ENCODE peak calls at places on chromosome 2, in nine cellular contexts. One of them, this sample, is unnamed.
A peak's percentile ranks its signal among the peaks of the same experiment; 100 is the strongest.

GRCh38 chr2:71428472-71429383 is 24.6 kb upstream of the DYSF start:
- DNase-seq in heart left ventricle: no peak
- DNase-seq in MM.1S: no peak
- DNase-seq in IMR-90: no peak
- DNase-seq in stomach: no peak
- DNase-seq in GM12878: no peak
- DNase-seq in neural progenitor cell: no peak
- DNase-seq in WERI-Rb-1: no peak
- DNase-seq in heart right ventricle: no peak
- DNase-seq in this sample: no peak

GRCh38 chr2:86704482-86704971 is 15.6 kb upstream of the RMND5A start:
- DNase-seq in stomach: peak; percentile 62
- DNase-seq in GM12878: no peak
- DNase-seq in MM.1S: no peak
- DNase-seq in WERI-Rb-1: no peak
- DNase-seq in heart left ventricle: no peak
- DNase-seq in IMR-90: peak; percentile 78
- DNase-seq in neural progenitor cell: no peak
- DNase-seq in heart right ventricle: peak; percentile 29
- DNase-seq in this sample: no peak

GRCh38 chr2:240129731-240130392 is 6.2 kb downstream of the COPS9 start:
- DNase-seq in WERI-Rb-1: no peak
- DNase-seq in GM12878: no peak
- DNase-seq in neural progenitor cell: no peak
- DNase-seq in stomach: no peak
- DNase-seq in IMR-90: no peak
- DNase-seq in MM.1S: no peak
- DNase-seq in heart right ventricle: no peak
- DNase-seq in heart left ventricle: no peak
- DNase-seq in this sample: peak; percentile 40

GRCh38 chr2:170077830-170078569 is 99.9 kb upstream of the MYO3B start:
- DNase-seq in MM.1S: no peak
- DNase-seq in heart left ventricle: no peak
- DNase-seq in heart right ventricle: no peak
- DNase-seq in IMR-90: no peak
- DNase-seq in neural progenitor cell: peak; percentile 37
- DNase-seq in stomach: no peak
- DNase-seq in GM12878: no peak
- DNase-seq in WERI-Rb-1: no peak
- DNase-seq in this sample: no peak

GRCh38 chr2:232133078-232133477 is 171.6 kb downstream of the DIS3L2 start:
- DNase-seq in GM12878: no peak
- DNase-seq in heart right ventricle: no peak
- DNase-seq in IMR-90: no peak
- DNase-seq in WERI-Rb-1: no peak
- DNase-seq in MM.1S: no peak
- DNase-seq in heart left ventricle: no peak
- DNase-seq in neural progenitor cell: peak; percentile 13
- DNase-seq in stomach: no peak
- DNase-seq in this sample: no peak

GRCh38 chr2:236993-237539 is 26.8 kb downstream of the SH3YL1 start:
- DNase-seq in heart right ventricle: no peak
- DNase-seq in WERI-Rb-1: no peak
- DNase-seq in stomach: no peak
- DNase-seq in GM12878: no peak
- DNase-seq in heart left ventricle: no peak
- DNase-seq in MM.1S: no peak
- DNase-seq in neural progenitor cell: no peak
- DNase-seq in IMR-90: no peak
- DNase-seq in this sample: no peak

GRCh38 chr2:186098821-186099220 is 360.2 kb downstream of the FSIP2 start:
- DNase-seq in WERI-Rb-1: no peak
- DNase-seq in stomach: no peak
- DNase-seq in heart right ventricle: no peak
- DNase-seq in heart left ventricle: no peak
- DNase-seq in IMR-90: no peak
- DNase-seq in MM.1S: no peak
- DNase-seq in GM12878: no peak
- DNase-seq in neural progenitor cell: no peak
- DNase-seq in this sample: no peak

GRCh38 chr2:225282858-225283693 is 116.4 kb upstream of the NYAP2 start:
- DNase-seq in neural progenitor cell: peak; percentile 58
- DNase-seq in heart left ventricle: no peak
- DNase-seq in WERI-Rb-1: peak; percentile 23
- DNase-seq in GM12878: no peak
- DNase-seq in MM.1S: peak; percentile 34
- DNase-seq in stomach: no peak
- DNase-seq in heart right ventricle: no peak
- DNase-seq in IMR-90: peak; percentile 41
- DNase-seq in this sample: no peak

GRCh38 chr2:29273704-29274611 is 158.7 kb downstream of the CLIP4 start:
- DNase-seq in stomach: no peak
- DNase-seq in heart left ventricle: no peak
- DNase-seq in IMR-90: no peak
- DNase-seq in neural progenitor cell: no peak
- DNase-seq in heart right ventricle: no peak
- DNase-seq in MM.1S: no peak
- DNase-seq in GM12878: no peak
- DNase-seq in WERI-Rb-1: no peak
- DNase-seq in this sample: no peak

GRCh38 chr2:127122351-127123027 is 15.5 kb upstream of the BIN1 start:
- DNase-seq in WERI-Rb-1: peak; percentile 80
- DNase-seq in IMR-90: no peak
- DNase-seq in heart left ventricle: no peak
- DNase-seq in MM.1S: no peak
- DNase-seq in neural progenitor cell: no peak
- DNase-seq in stomach: no peak
- DNase-seq in heart right ventricle: no peak
- DNase-seq in GM12878: no peak
- DNase-seq in this sample: no peak

GRCh38 chr2:207067476-207067875 is 98.3 kb downstream of the KLF7 start:
- DNase-seq in GM12878: no peak
- DNase-seq in WERI-Rb-1: no peak
- DNase-seq in MM.1S: no peak
- DNase-seq in stomach: no peak
- DNase-seq in neural progenitor cell: no peak
- DNase-seq in heart left ventricle: no peak
- DNase-seq in IMR-90: no peak
- DNase-seq in heart right ventricle: no peak
- DNase-seq in this sample: no peak

GRCh38 chr2:197710424-197711042 is 5.4 kb downstream of the MARS2 start:
- DNase-seq in heart right ventricle: no peak
- DNase-seq in stomach: no peak
- DNase-seq in IMR-90: no peak
- DNase-seq in WERI-Rb-1: no peak
- DNase-seq in GM12878: peak; percentile 62
- DNase-seq in neural progenitor cell: no peak
- DNase-seq in MM.1S: peak; percentile 66
- DNase-seq in heart left ventricle: no peak
- DNase-seq in this sample: no peak

GRCh38 chr2:72035518-72036172 is 112.0 kb downstream of the CYP26B1 start:
- DNase-seq in MM.1S: no peak
- DNase-seq in neural progenitor cell: no peak
- DNase-seq in stomach: no peak
- DNase-seq in heart right ventricle: peak; percentile 26
- DNase-seq in IMR-90: peak; percentile 2
- DNase-seq in GM12878: no peak
- DNase-seq in WERI-Rb-1: peak; percentile 52
- DNase-seq in heart left ventricle: no peak
- DNase-seq in this sample: peak; percentile 39

GRCh38 chr2:72198532-72199241 is 51.0 kb upstream of the CYP26B1 start:
- DNase-seq in MM.1S: no peak
- DNase-seq in stomach: no peak
- DNase-seq in heart right ventricle: no peak
- DNase-seq in IMR-90: peak; percentile 57
- DNase-seq in GM12878: no peak
- DNase-seq in neural progenitor cell: no peak
- DNase-seq in heart left ventricle: no peak
- DNase-seq in WERI-Rb-1: no peak
- DNase-seq in this sample: no peak

GRCh38 chr2:111247491-111247890 is 126.8 kb downstream of the BCL2L11 start:
- DNase-seq in IMR-90: no peak
- DNase-seq in neural progenitor cell: no peak
- DNase-seq in MM.1S: no peak
- DNase-seq in WERI-Rb-1: no peak
- DNase-seq in stomach: no peak
- DNase-seq in GM12878: no peak
- DNase-seq in heart left ventricle: no peak
- DNase-seq in heart right ventricle: no peak
- DNase-seq in this sample: no peak

GRCh38 chr2:74551530-74551929 is 2.2 kb downstream of the LOXL3 start:
- DNase-seq in WERI-Rb-1: no peak
- DNase-seq in neural progenitor cell: no peak
- DNase-seq in GM12878: no peak
- DNase-seq in heart right ventricle: no peak
- DNase-seq in stomach: no peak
- DNase-seq in MM.1S: no peak
- DNase-seq in heart left ventricle: no peak
- DNase-seq in IMR-90: no peak
- DNase-seq in this sample: no peak

GRCh38 chr2:74550231-74550630 is 3.5 kb downstream of the LOXL3 start:
- DNase-seq in WERI-Rb-1: no peak
- DNase-seq in heart right ventricle: no peak
- DNase-seq in IMR-90: no peak
- DNase-seq in neural progenitor cell: no peak
- DNase-seq in MM.1S: no peak
- DNase-seq in heart left ventricle: no peak
- DNase-seq in stomach: no peak
- DNase-seq in GM12878: no peak
- DNase-seq in this sample: no peak

GRCh38 chr2:74548285-74548918 is 5.3 kb downstream of the LOXL3 start:
- DNase-seq in IMR-90: no peak
- DNase-seq in heart left ventricle: no peak
- DNase-seq in MM.1S: no peak
- DNase-seq in WERI-Rb-1: peak; percentile 74
- DNase-seq in neural progenitor cell: peak; percentile 41
- DNase-seq in heart right ventricle: no peak
- DNase-seq in GM12878: no peak
- DNase-seq in stomach: no peak
- DNase-seq in this sample: no peak

GRCh38 chr2:74549685-74549971 is 4.1 kb downstream of the LOXL3 start:
- DNase-seq in GM12878: no peak
- DNase-seq in heart left ventricle: no peak
- DNase-seq in MM.1S: no peak
- DNase-seq in neural progenitor cell: no peak
- DNase-seq in stomach: no peak
- DNase-seq in WERI-Rb-1: no peak
- DNase-seq in IMR-90: no peak
- DNase-seq in heart right ventricle: no peak
- DNase-seq in this sample: no peak

GRCh38 chr2:74548919-74549684 is 4.6 kb downstream of the LOXL3 start:
- DNase-seq in stomach: peak; percentile 70
- DNase-seq in GM12878: no peak
- DNase-seq in IMR-90: peak; percentile 46
- DNase-seq in heart right ventricle: peak; percentile 80
- DNase-seq in MM.1S: no peak
- DNase-seq in WERI-Rb-1: peak; percentile 86
- DNase-seq in neural progenitor cell: peak; percentile 85
- DNase-seq in heart left ventricle: peak; percentile 90
- DNase-seq in this sample: no peak
- H3K4me3 ChIP-seq in stomach: peak overlapping the region; percentile 57
- H3K4me3 ChIP-seq in GM12878: peak overlapping the region; percentile 95
- H3K4me3 ChIP-seq in IMR-90: peak overlapping the region; percentile 52
- H3K4me3 ChIP-seq in heart right ventricle: peak overlapping the region; percentile 61
- H3K4me3 ChIP-seq in MM.1S: peak overlapping the region; percentile 51
- H3K4me3 ChIP-seq in WERI-Rb-1: peak overlapping the region; percentile 80
- H3K4me3 ChIP-seq in neural progenitor cell: peak overlapping the region; percentile 51
- H3K4me3 ChIP-seq in heart left ventricle: peak overlapping the region; percentile 52
- H3K4me3 ChIP-seq in this sample: peak overlapping the region; percentile 49

GRCh38 chr2:120883607-120884405 is 148.1 kb downstream of the GLI2 start:
- DNase-seq in stomach: no peak
- DNase-seq in neural progenitor cell: peak; percentile 37
- DNase-seq in IMR-90: no peak
- DNase-seq in GM12878: no peak
- DNase-seq in WERI-Rb-1: no peak
- DNase-seq in heart right ventricle: no peak
- DNase-seq in MM.1S: no peak
- DNase-seq in heart left ventricle: no peak
- DNase-seq in this sample: no peak
- TF ChIP-seq CTCF in stomach: no peak
- TF ChIP-seq CTCF in neural progenitor cell: peak; percentile 38
- TF ChIP-seq CTCF in IMR-90: no peak
- TF ChIP-seq CTCF in GM12878: no peak
- TF ChIP-seq CTCF in WERI-Rb-1: peak; percentile 48
- TF ChIP-seq CTCF in heart right ventricle: no peak
- TF ChIP-seq CTCF in MM.1S: no peak
- TF ChIP-seq CTCF in heart left ventricle: no peak
- TF ChIP-seq CTCF in this sample: no peak

DNA sequence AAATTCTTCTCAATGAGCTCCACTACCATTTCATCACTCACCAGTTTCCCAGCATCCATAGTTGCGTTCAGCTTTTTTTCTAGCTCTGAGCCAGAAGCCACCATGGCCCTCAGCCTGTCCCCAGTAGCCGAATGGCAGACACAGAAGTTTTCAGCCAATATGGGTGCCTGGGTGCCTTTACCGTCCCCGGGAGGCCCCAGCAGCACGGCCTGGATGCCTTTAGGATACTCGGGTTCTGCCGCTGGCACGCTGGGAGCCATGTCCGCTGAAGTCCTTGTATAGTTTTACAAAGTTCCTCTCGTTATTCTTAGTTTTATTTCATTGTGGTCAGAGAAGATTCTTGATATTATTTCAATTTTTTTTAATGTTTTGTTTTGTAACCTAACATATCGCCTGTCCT is 187.2 kb downstream of the MEMO1 start:
- DNase-seq in GM12878: no peak
- DNase-seq in neural progenitor cell: no peak
- DNase-seq in heart right ventricle: no peak
- DNase-seq in MM.1S: no peak
- DNase-seq in stomach: no peak
- DNase-seq in IMR-90: no peak
- DNase-seq in WERI-Rb-1: no peak
- DNase-seq in heart left ventricle: no peak
- DNase-seq in this sample: no peak
- H3K9me3 ChIP-seq in GM12878: peaks cover 3% of the 10 kb centered on the region
- H3K9me3 ChIP-seq in neural progenitor cell: no peaks in the 10 kb centered on the region
- H3K9me3 ChIP-seq in heart right ventricle: peaks cover 11% of the 10 kb centered on the region
- H3K9me3 ChIP-seq in MM.1S: no peaks in the 10 kb centered on the region
- H3K9me3 ChIP-seq in stomach: peaks cover 50% of the 10 kb centered on the region
- H3K9me3 ChIP-seq in IMR-90: peaks cover 8% of the 10 kb centered on the region
- H3K9me3 ChIP-seq in WERI-Rb-1: peaks cover 8% of the 10 kb centered on the region
- H3K9me3 ChIP-seq in heart left ventricle: no peaks in the 10 kb centered on the region
- H3K9me3 ChIP-seq in this sample: no peaks in the 10 kb centered on the region

DNA sequence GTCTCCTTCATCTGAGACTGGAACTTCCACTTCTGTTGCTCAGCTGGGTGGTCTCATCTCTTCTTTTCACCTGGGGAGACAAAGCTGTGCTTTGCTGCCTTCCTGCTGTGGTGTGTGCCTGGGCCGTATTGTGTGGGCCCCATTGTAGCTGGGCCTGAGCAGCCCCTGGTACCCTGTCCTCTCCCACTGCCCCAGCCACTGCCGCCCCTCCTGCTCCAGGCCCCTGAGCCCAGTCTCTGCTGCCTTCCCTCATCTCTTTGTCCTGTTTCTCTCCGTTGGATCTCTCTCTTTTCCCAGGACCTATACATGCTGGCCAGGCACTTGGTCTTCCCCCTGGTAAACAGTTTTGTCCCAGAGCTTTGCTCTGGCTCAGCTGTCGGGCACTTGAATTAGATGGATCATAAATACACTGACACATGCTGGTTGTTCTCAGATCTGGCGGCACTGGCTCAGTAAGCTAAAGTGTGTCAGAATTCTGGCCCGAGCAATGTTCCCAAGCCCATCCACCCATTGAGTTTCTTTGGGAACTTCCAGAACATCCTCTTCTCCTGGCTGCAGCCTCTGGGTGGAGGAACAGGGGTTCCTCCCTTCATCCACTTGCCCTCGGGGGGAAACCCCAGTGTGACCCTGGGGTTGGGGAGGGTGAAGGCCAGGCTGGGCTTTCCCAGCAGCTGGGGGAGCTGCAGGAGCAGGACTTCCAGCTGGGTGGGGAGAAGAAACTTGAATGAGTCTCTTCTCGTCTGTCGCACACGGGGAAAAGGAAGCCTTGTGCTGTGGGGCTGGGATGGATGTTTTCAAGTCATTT is 99.0 kb downstream of the DGKD start:
- DNase-seq in neural progenitor cell: no peak
- DNase-seq in heart right ventricle: no peak
- DNase-seq in GM12878: no peak
- DNase-seq in stomach: no peak
- DNase-seq in MM.1S: no peak
- DNase-seq in heart left ventricle: no peak
- DNase-seq in WERI-Rb-1: no peak
- DNase-seq in IMR-90: no peak
- DNase-seq in this sample: peak; percentile 28
- H3K4me3 ChIP-seq in neural progenitor cell: no peak overlapping the region
- H3K4me3 ChIP-seq in heart right ventricle: no peak overlapping the region
- H3K4me3 ChIP-seq in GM12878: no peak overlapping the region
- H3K4me3 ChIP-seq in stomach: no peak overlapping the region
- H3K4me3 ChIP-seq in MM.1S: no peak overlapping the region
- H3K4me3 ChIP-seq in heart left ventricle: no peak overlapping the region
- H3K4me3 ChIP-seq in WERI-Rb-1: no peak overlapping the region
- H3K4me3 ChIP-seq in IMR-90: no peak overlapping the region
- H3K4me3 ChIP-seq in this sample: no peak overlapping the region

This sample was measured in RWPE2.